ENCODE peak calls at places on chromosomes 16 and 17, in four cellular contexts. R, M, X and N are unnamed samples.

GRCh38 chr16:4176794-4177438 is 60.7 kb upstream of the ADCY9 start:
- DNase-seq in R (peak; percentile 34), M (peak; percentile 45), X (peak; percentile 8), N (no peak)

GRCh38 chr16:72471317-72471716 is 299.4 kb upstream of the PMFBP1 start:
- DNase-seq in R (no peak), M (no peak), X (no peak), N (no peak)

GRCh38 chr16:68078726-68079615 is 6.2 kb upstream of the NFATC3 start:
- DNase-seq in R (no peak), M (no peak), X (no peak), N (no peak)

GRCh38 chr16:48188449-48189102 is 32.8 kb upstream of the ABCC12 start:
- DNase-seq in R (no peak), M (no peak), X (peak; percentile 75), N (no peak)

GRCh38 chr17:77834170-77835115 is 124.1 kb upstream of the TNRC6C start:
- DNase-seq in R (peak; percentile 95), M (peak; percentile 62), X (peak; percentile 20), N (no peak)

GRCh38 chr16:884232-884631 is 83.7 kb upstream of the GNG13 start:
- DNase-seq in R (no peak), M (no peak), X (no peak), N (no peak)

GRCh38 chr16:52113812-52114211 is 433.1 kb downstream of the TOX3 start:
- DNase-seq in R (no peak), M (no peak), X (no peak), N (no peak)

GRCh38 chr17:7745748-7746470 is 28.4 kb downstream of the DNAH2 start:
- DNase-seq in R (peak; percentile 33), M (peak; percentile 73), X (peak; percentile 61), N (no peak)

GRCh38 chr17:77429985-77430752 is 289.4 kb downstream of the SEC14L1 start:
- DNase-seq in R (peak; percentile 88), M (peak; percentile 48), X (peak; percentile 97), N (no peak)

GRCh38 chr16:12584488-12585233 is 219.0 kb downstream of the CPPED1 start:
- DNase-seq in R (peak; percentile 47), M (no peak), X (peak; percentile 91), N (no peak)

GRCh38 chr17:27456681-27457404 is 595 bp downstream of the KSR1 start:
- DNase-seq in R (peak; percentile 33), M (no peak), X (no peak), N (no peak)

GRCh38 chr17:14396542-14396941 is 95.7 kb downstream of the HS3ST3B1 start:
- DNase-seq in R (no peak), M (no peak), X (no peak), N (no peak)

GRCh38 chr17:41785091-41785875 is 1.2 kb downstream of the JUP start:
- DNase-seq in R (peak; percentile 92), M (no peak), X (no peak), N (no peak)

GRCh38 chr17:50967795-50968194 is 101.6 kb upstream of the TOB1 start:
- DNase-seq in R (no peak), M (no peak), X (no peak), N (no peak)

GRCh38 chr17:80945736-80946135 is 45.9 kb upstream of the CHMP6 start:
- DNase-seq in R (no peak), M (no peak), X (no peak), N (no peak)

GRCh38 chr17:75878174-75878998 is at the start of gene TRIM47:
- DNase-seq in R (peak; percentile 73), M (no peak), X (peak; percentile 83), N (no peak)

GRCh38 chr17:81703747-81704654 is 834 bp downstream of the MRPL12 start:
- DNase-seq in R (no peak), M (no peak), X (no peak), N (no peak)

GRCh38 chr17:61389670-61390478 is 9.8 kb upstream of the TBX2 start:
- DNase-seq in R (peak; percentile 40), M (no peak), X (no peak), N (no peak)

GRCh38 chr17:18166894-18167293 is 16.7 kb upstream of the ALKBH5 start:
- DNase-seq in R (peak; percentile 51), M (no peak), X (no peak), N (no peak)

GRCh38 chr17:28404812-28405570 is 1.0 kb downstream of the SLC46A1 start:
- DNase-seq in R (no peak), M (no peak), X (peak; percentile 84), N (no peak)

GRCh38 chr17:44758414-44759095 is at the start of gene ADAM11:
- DNase-seq in R (no peak), M (no peak), X (no peak), N (no peak)

GRCh38 chr16:17354121-17354750 is 116.5 kb downstream of the XYLT1 start:
- DNase-seq in R (no peak), M (no peak), X (no peak), N (no peak)

GRCh38 chr17:27554152-27554551 is 76.8 kb upstream of the LGALS9 start:
- DNase-seq in R (no peak), M (no peak), X (peak; percentile 48), N (no peak)

GRCh38 chr16:13936596-13937081 is 16.7 kb downstream of the ERCC4 start:
- DNase-seq in R (no peak), M (no peak), X (peak; percentile 36), N (no peak)

GRCh38 chr16:46765050-46765449 is 16.9 kb upstream of the MYLK3 start:
- DNase-seq in R (no peak), M (no peak), X (no peak), N (no peak)

GRCh38 chr16:80375973-80376372 is 164.8 kb upstream of the DYNLRB2 start:
- DNase-seq in R (no peak), M (no peak), X (no peak), N (no peak)

GRCh38 chr17:72719582-72720493 is 372.6 kb downstream of the SLC39A11 start:
- DNase-seq in R (no peak), M (no peak), X (no peak), N (no peak)

GRCh38 chr17:16887523-16888095 is 84.3 kb downstream of the TNFRSF13B start:
- DNase-seq in R (no peak), M (no peak), X (no peak), N (no peak)

GRCh38 chr17:51046527-51047384 is 73.9 kb downstream of the SPAG9 start:
- DNase-seq in R (peak; percentile 18), M (no peak), X (peak; percentile 13), N (no peak)

GRCh38 chr16:85457366-85457765 is 155.8 kb upstream of the GSE1 start:
- DNase-seq in R (no peak), M (no peak), X (no peak), N (no peak)

GRCh38 chr17:82310877-82311276 is 6.5 kb downstream of the CD7 start:
- DNase-seq in R (no peak), M (no peak), X (no peak), N (no peak)

GRCh38 chr17:31266042-31266441 is 31.0 kb downstream of the OMG start:
- DNase-seq in R (peak; percentile 5), M (no peak), X (no peak), N (no peak)

GRCh38 chr17:31269178-31269577 is 27.9 kb downstream of the OMG start:
- DNase-seq in R (no peak), M (no peak), X (peak; percentile 36), N (no peak)

GRCh38 chr17:31272803-31273202 is 24.2 kb downstream of the OMG start:
- DNase-seq in R (no peak), M (no peak), X (no peak), N (no peak)

GRCh38 chr17:31272236-31272635 is 24.8 kb downstream of the OMG start:
- DNase-seq in R (no peak), M (no peak), X (no peak), N (no peak)

GRCh38 chr17:31269597-31269996 is 27.4 kb downstream of the OMG start:
- DNase-seq in R (no peak), M (peak; percentile 32), X (peak; percentile 64), N (peak; percentile 24)
- TF ChIP-seq SIN3A in R (no peak), M (no peak), X (no peak), N (no peak)

GRCh38 chr17:79873583-79873982 is 34.3 kb upstream of the CBX4 start:
- DNase-seq in R (no peak), M (no peak), X (no peak), N (no peak)
- TF ChIP-seq TCF7L2 in R (no peak), M (no peak), X (no peak), N (no peak)

GRCh38 chr16:23580391-23580790 is 15.7 kb downstream of the NDUFAB1 start:
- DNase-seq in R (no peak), M (no peak), X (no peak), N (no peak)
- H3K36me3 ChIP-seq in R (peaks cover 55% of the 10 kb centered on the region), M (peaks cover 26% of the 10 kb centered on the region), X (peaks cover 65% of the 10 kb centered on the region), N (peaks cover 18% of the 10 kb centered on the region)

GRCh38 chr16:83100679-83101078 is 473.9 kb downstream of the CDH13 start:
- DNase-seq in R (no peak), M (no peak), X (no peak), N (no peak)
- TF ChIP-seq SIN3A in R (no peak), M (no peak), X (no peak), N (no peak)

GRCh38 chr16:30736995-30737793 is 11.0 kb upstream of the PHKG2 start:
- DNase-seq in R (no peak), M (no peak), X (no peak), N (no peak)
- TF ChIP-seq TCF7L2 in R (no peak), M (no peak), X (no peak), N (no peak)